ENCODE peak calls at places on chromosomes 11 and 22, in five cellular contexts. A is A549, Z is brain microvascular endothelial cell, H is cardiac muscle cell, S is keratinocyte. U is an unnamed sample.
A peak's percentile ranks its signal among the peaks of the same experiment; 100 is the strongest.

GRCh38 chr11:110147965-110148709 is 54.9 kb downstream of the ZC3H12C start:
- DNase-seq in Z (peak; percentile 87), S (no peak), H (no peak), A (peak; percentile 29), U (no peak)

GRCh38 chr22:32684148-32684821 is 117.2 kb upstream of the TIMP3 start:
- DNase-seq in A (no peak), S (no peak), Z (peak; percentile 22), H (no peak), U (no peak)

GRCh38 chr11:68038718-68039525 is at the start of gene TCIRG1:
- DNase-seq in S (peak; percentile 41), A (peak; percentile 93), Z (peak; percentile 46), H (peak; percentile 70), U (peak; percentile 80)

GRCh38 chr11:93567406-93567819 is 24.2 kb upstream of the SMCO4 start:
- DNase-seq in H (no peak), S (no peak), A (no peak), Z (peak; percentile 10), U (peak; percentile 57)

GRCh38 chr22:41917906-41918791 is 3.3 kb upstream of the SHISA8 start:
- DNase-seq in Z (peak; percentile 29), A (no peak), H (no peak), S (no peak), U (no peak)

GRCh38 chr11:3894128-3894731 is 38.8 kb downstream of the STIM1 start:
- DNase-seq in A (no peak), S (no peak), H (no peak), Z (no peak), U (no peak)

GRCh38 chr11:132658696-132659095 is 873.6 kb downstream of the OPCML start:
- DNase-seq in A (no peak), H (no peak), Z (no peak), S (no peak), U (no peak)

GRCh38 chr11:117985953-117986887 is at the start of gene IL10RA:
- DNase-seq in A (peak; percentile 71), S (no peak), Z (peak; percentile 32), H (peak; percentile 85), U (no peak)

GRCh38 chr22:39283312-39284141 is 35.9 kb downstream of the RPL3 start:
- DNase-seq in A (no peak), S (no peak), Z (no peak), H (peak; percentile 91), U (peak; percentile 84)

GRCh38 chr11:92099183-92099582 is 125.4 kb upstream of the FAT3 start:
- DNase-seq in A (no peak), Z (no peak), S (no peak), H (no peak), U (no peak)

GRCh38 chr11:94837317-94837716 is 69.2 kb downstream of the AMOTL1 start:
- DNase-seq in A (no peak), S (no peak), Z (no peak), H (peak; percentile 85), U (no peak)

GRCh38 chr22:19717691-19718254 is 3.5 kb downstream of the SEPTIN5 start:
- DNase-seq in S (no peak), A (peak; percentile 65), Z (peak; percentile 43), H (peak; percentile 82), U (peak; percentile 72)

GRCh38 chr11:105960252-105961245 is 61.5 kb downstream of the MSANTD4 start:
- DNase-seq in A (no peak), H (no peak), S (no peak), Z (no peak), U (no peak)

GRCh38 chr11:19441752-19442553 is 201.2 kb upstream of the E2F8 start:
- DNase-seq in H (peak; percentile 42), Z (peak; percentile 97), A (peak; percentile 88), S (peak; percentile 89), U (no peak)

GRCh38 chr22:37641251-37641949 is 1.9 kb downstream of the SH3BP1 start:
- DNase-seq in S (no peak), H (no peak), A (no peak), Z (no peak), U (no peak)

GRCh38 chr22:37640591-37641250 is 1.3 kb downstream of the SH3BP1 start:
- DNase-seq in S (no peak), A (no peak), Z (no peak), H (no peak), U (no peak)

GRCh38 chr22:37638351-37639069 is 959 bp upstream of the SH3BP1 start:
- DNase-seq in Z (no peak), H (no peak), A (no peak), S (no peak), U (no peak)

GRCh38 chr22:37639070-37639760 is at the start of gene SH3BP1:
- DNase-seq in A (no peak), H (peak; percentile 78), Z (no peak), S (no peak), U (no peak)

DNA sequence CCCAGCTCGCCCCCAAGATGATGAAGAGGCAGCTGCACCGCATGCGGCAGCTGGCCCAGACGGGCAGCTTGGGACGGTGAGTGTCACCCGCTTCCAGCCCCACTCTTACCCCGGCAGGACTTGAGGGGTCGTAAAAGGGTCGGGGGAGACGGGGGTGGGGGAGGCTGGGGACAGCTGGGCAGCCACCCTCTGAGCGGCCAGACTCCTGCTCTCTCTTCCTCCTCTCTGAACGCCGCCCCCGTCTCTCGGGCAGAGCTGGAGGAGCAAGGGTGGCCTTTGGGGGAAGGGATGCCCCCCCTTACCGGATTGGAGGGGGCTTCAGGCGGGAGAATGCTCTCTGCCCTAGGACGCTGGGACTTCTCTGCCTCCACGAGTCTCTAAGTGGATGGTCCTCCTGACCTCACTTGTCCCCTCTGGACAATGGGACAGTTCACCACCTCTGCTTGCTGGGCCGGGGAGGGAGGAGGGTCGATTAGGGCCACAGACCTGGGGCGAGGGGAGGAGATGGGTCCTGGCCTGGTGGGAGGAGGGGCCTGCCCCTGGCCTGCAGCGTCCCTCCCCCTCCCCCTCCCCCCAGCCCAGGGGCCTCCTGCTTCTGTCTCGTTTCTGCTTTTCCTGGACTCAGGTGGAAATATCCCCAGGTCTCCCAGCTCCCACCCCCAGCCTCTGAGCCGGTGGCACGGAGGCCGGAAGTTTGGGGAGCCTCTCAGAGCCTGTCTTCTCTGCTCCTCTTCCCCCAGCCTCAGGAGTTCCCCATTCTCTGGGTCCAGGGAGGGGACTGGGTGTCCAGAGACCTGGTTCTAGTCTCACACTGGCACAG is 512 bp downstream of the SH3BP1 start:
- DNase-seq in H (no peak), Z (no peak), A (no peak), S (no peak), U (no peak)
- H3K27ac ChIP-seq in H (no peak overlapping the region), Z (no peak overlapping the region), A (peak overlapping the region; percentile 62), S (peak overlapping the region; percentile 67), U (peak overlapping the region; percentile 75)

GRCh38 chr11:46388619-46389449 is 2.7 kb downstream of the CHRM4 start:
- DNase-seq in S (no peak), H (peak; percentile 67), Z (no peak), A (no peak), U (no peak)

GRCh38 chr11:46387919-46388618 is 3.5 kb downstream of the CHRM4 start:
- DNase-seq in A (no peak), S (no peak), Z (no peak), H (no peak), U (no peak)

GRCh38 chr11:46391186-46391577 is 394 bp downstream of the CHRM4 start:
- DNase-seq in H (no peak), A (no peak), Z (no peak), S (no peak), U (no peak)

GRCh38 chr11:46390331-46391171 is 1.0 kb downstream of the CHRM4 start:
- DNase-seq in H (no peak), S (no peak), A (no peak), Z (no peak), U (no peak)

GRCh38 chr11:46389450-46390330 is 1.9 kb downstream of the CHRM4 start:
- DNase-seq in H (peak; percentile 90), Z (peak; percentile 46), A (peak; percentile 92), S (peak; percentile 25), U (no peak)
- H3K4me3 ChIP-seq in H (peak overlapping the region; percentile 37), Z (peak overlapping the region; percentile 53), A (peak overlapping the region; percentile 59), S (peak overlapping the region; percentile 64), U (peak overlapping the region; percentile 46)

DNA sequence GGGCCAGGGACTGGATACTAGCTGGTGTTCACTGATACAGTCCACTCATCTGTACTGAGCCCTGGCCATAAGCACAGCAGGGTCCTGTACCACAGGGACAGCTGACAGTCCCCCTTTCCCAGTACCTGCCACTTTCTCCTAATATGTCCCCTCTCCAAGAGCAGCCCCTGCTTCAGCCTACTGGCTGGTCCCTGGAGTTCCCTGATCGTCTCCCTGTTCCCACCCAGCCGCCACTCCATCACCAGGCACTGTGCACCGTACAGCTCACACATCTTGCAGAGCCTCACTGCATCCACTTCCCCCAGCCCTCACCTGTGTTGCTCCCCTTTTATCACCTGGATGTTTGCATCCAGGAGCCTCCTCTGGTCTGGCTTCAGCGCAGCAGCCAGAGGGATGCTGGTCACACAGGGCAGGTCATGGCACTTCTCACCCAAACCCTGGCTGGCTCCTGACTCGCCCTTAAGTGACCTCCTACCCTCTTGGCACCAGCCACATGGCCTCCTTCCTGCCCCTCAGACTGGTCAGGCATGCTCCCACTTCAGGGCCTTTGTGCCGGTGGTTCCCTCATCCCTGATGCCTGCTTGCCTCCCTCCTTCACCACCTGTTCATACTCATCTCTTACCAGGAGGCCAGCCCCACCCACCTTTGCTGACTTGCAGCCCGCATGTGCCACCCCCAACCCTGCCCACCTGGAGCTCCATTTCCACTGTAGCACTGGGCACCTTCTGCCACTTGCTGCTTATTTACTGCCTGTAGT is 19.9 kb downstream of the GNAZ start:
- DNase-seq in Z (no peak), H (no peak), S (no peak), A (no peak), U (no peak)
- TF ChIP-seq CTCF in Z (no peak), H (no peak), S (no peak), A (no peak), U (no peak)

GRCh38 chr11:35338928-35339327 is 80.4 kb downstream of the SLC1A2 start:
- DNase-seq in H (no peak), A (no peak), Z (no peak), S (no peak), U (no peak)
- H3K27ac ChIP-seq in H (no peak overlapping the region), A (peak overlapping the region; percentile 4), Z (no peak overlapping the region), S (no peak overlapping the region), U (no peak overlapping the region)

DNA sequence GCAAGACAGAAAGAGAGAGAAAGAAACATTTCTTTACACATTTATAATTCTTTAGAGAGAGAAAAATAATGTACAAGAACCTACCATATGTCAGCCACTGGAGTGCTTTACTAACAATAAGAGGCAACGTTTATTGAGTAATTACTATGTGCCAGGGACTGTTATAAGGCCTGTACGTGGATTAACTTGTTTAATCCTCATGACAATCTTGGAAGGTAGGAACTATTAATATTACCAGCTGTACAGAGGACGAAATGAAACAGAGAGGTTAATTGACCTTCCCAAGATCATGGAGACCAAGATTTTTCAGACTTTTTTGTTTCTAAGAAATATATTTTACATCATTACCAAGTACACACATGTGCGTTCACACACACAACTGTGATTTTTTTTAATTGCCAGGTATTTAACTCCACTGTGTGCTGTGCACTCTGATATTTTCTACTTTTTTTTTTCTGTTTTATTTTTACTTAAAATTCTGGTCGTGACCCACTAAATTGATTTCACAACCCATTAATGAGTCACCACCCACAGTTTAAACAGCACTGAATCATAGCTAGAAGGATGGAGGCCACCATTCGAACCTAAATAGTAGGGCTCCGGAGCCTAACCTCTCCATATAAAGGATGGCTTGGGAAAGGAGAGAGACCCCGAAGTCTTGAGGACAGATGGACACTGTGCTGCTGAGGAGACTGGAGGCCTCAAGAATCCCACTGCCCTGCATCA is 21.4 kb downstream of the CREB3L1 start:
- DNase-seq in Z (peak; percentile 76), S (no peak), A (no peak), H (no peak), U (no peak)
- H3K4me3 ChIP-seq in Z (peak overlapping the region; percentile 20), S (no peak overlapping the region), A (no peak overlapping the region), H (no peak overlapping the region), U (no peak overlapping the region)

U was measured in breast epithelium.